ENCODE peak calls at places on chromosomes 2 and 18, in four cellular contexts. J is amygdala, G is smooth muscle cell of the brain vasculature, I is aorta. U is an unnamed sample.

GRCh38 chr2:120842456-120843439 is 107.1 kb downstream of the GLI2 start:
- DNase-seq in G (peak), J (no peak), I (peak), U (no peak)

GRCh38 chr2:19747310-19748072 is 154.3 kb downstream of the TTC32 start:
- DNase-seq in G (no peak), J (no peak), I (no peak), U (no peak)

GRCh38 chr2:203551653-203552250 is 16.7 kb upstream of the RAPH1 start:
- DNase-seq in G (no peak), J (no peak), I (no peak), U (no peak)

GRCh38 chr2:211495339-211495738 is 938.9 kb downstream of the CPS1 start:
- DNase-seq in J (no peak), I (no peak), G (no peak), U (no peak)

GRCh38 chr18:59743561-59743960 is 46.3 kb upstream of the CCBE1 start:
- DNase-seq in G (no peak), I (no peak), J (no peak), U (no peak)

GRCh38 chr2:199862779-199863178 is 11.8 kb upstream of the FTCDNL1 start:
- DNase-seq in J (no peak), I (no peak), G (no peak), U (no peak)

GRCh38 chr2:240872317-240873097 is 3.9 kb downstream of the AGXT start:
- DNase-seq in J (no peak), G (no peak), I (peak), U (no peak)

GRCh38 chr2:19048593-19049264 is 309.7 kb downstream of the OSR1 start:
- DNase-seq in I (peak), J (peak), G (no peak), U (no peak)